ENCODE peak calls at places on chromosomes 4 and X, in eight cellular contexts. One of them, this sample, is unnamed.
A peak's percentile ranks its signal among the peaks of the same experiment; 100 is the strongest.

GRCh38 chrX:25810202-25810601 is 327.9 kb upstream of the MAGEB18 start:
- DNase-seq in endodermal cell: no peak
- DNase-seq in cardiac muscle cell: no peak
- DNase-seq in tibial artery: no peak
- DNase-seq in fibroblast of lung: peak; percentile 38
- DNase-seq in astrocyte of the cerebellum: peak; percentile 16
- DNase-seq in sigmoid colon: no peak
- DNase-seq in left ventricle myocardium inferior: no peak
- DNase-seq in this sample: peak; percentile 50

GRCh38 chr4:184751585-184751956 is 17.7 kb upstream of the CENPU start:
- DNase-seq in endodermal cell: no peak
- DNase-seq in cardiac muscle cell: no peak
- DNase-seq in tibial artery: no peak
- DNase-seq in sigmoid colon: no peak
- DNase-seq in left ventricle myocardium inferior: no peak
- DNase-seq in fibroblast of lung: no peak
- DNase-seq in astrocyte of the cerebellum: no peak
- DNase-seq in this sample: no peak

GRCh38 chr4:154293427-154293826 is 198.2 kb downstream of the DCHS2 start:
- DNase-seq in fibroblast of lung: no peak
- DNase-seq in sigmoid colon: no peak
- DNase-seq in left ventricle myocardium inferior: no peak
- DNase-seq in endodermal cell: no peak
- DNase-seq in cardiac muscle cell: no peak
- DNase-seq in astrocyte of the cerebellum: no peak
- DNase-seq in tibial artery: no peak
- DNase-seq in this sample: no peak

GRCh38 chr4:95761441-95761840 is 78.5 kb upstream of the PDHA2 start:
- DNase-seq in cardiac muscle cell: no peak
- DNase-seq in sigmoid colon: no peak
- DNase-seq in endodermal cell: no peak
- DNase-seq in tibial artery: no peak
- DNase-seq in astrocyte of the cerebellum: peak; percentile 24
- DNase-seq in left ventricle myocardium inferior: no peak
- DNase-seq in fibroblast of lung: peak; percentile 65
- DNase-seq in this sample: peak; percentile 31

GRCh38 chr4:57378766-57379165 is 268.6 kb upstream of the IGFBP7 start:
- DNase-seq in fibroblast of lung: peak; percentile 79
- DNase-seq in endodermal cell: no peak
- DNase-seq in left ventricle myocardium inferior: no peak
- DNase-seq in sigmoid colon: no peak
- DNase-seq in astrocyte of the cerebellum: no peak
- DNase-seq in cardiac muscle cell: no peak
- DNase-seq in tibial artery: no peak
- DNase-seq in this sample: no peak

GRCh38 chr4:165508372-165509120 is 129.7 kb downstream of the CPE start:
- DNase-seq in astrocyte of the cerebellum: no peak
- DNase-seq in left ventricle myocardium inferior: no peak
- DNase-seq in tibial artery: no peak
- DNase-seq in cardiac muscle cell: no peak
- DNase-seq in sigmoid colon: no peak
- DNase-seq in fibroblast of lung: no peak
- DNase-seq in endodermal cell: no peak
- DNase-seq in this sample: no peak

GRCh38 chrX:100748133-100748532 is 16.2 kb upstream of the SYTL4 start:
- DNase-seq in left ventricle myocardium inferior: no peak
- DNase-seq in sigmoid colon: no peak
- DNase-seq in fibroblast of lung: no peak
- DNase-seq in endodermal cell: no peak
- DNase-seq in tibial artery: no peak
- DNase-seq in astrocyte of the cerebellum: no peak
- DNase-seq in cardiac muscle cell: no peak
- DNase-seq in this sample: no peak

GRCh38 chr4:67436742-67437141 is 108.6 kb downstream of the CENPC start:
- DNase-seq in cardiac muscle cell: no peak
- DNase-seq in astrocyte of the cerebellum: no peak
- DNase-seq in tibial artery: no peak
- DNase-seq in left ventricle myocardium inferior: no peak
- DNase-seq in fibroblast of lung: peak; percentile 30
- DNase-seq in sigmoid colon: no peak
- DNase-seq in endodermal cell: no peak
- DNase-seq in this sample: no peak

GRCh38 chr4:153641532-153641931 is 42.5 kb upstream of the TLR2 start:
- DNase-seq in cardiac muscle cell: no peak
- DNase-seq in tibial artery: no peak
- DNase-seq in fibroblast of lung: no peak
- DNase-seq in endodermal cell: no peak
- DNase-seq in left ventricle myocardium inferior: no peak
- DNase-seq in sigmoid colon: no peak
- DNase-seq in astrocyte of the cerebellum: no peak
- DNase-seq in this sample: no peak

GRCh38 chr4:66501986-66502385 is 831.7 kb upstream of the EPHA5 start:
- DNase-seq in cardiac muscle cell: no peak
- DNase-seq in astrocyte of the cerebellum: no peak
- DNase-seq in fibroblast of lung: no peak
- DNase-seq in left ventricle myocardium inferior: no peak
- DNase-seq in endodermal cell: no peak
- DNase-seq in sigmoid colon: no peak
- DNase-seq in tibial artery: no peak
- DNase-seq in this sample: no peak

GRCh38 chrX:71953946-71954345 is 43.3 kb downstream of the NHSL2 start:
- DNase-seq in left ventricle myocardium inferior: no peak
- DNase-seq in sigmoid colon: no peak
- DNase-seq in cardiac muscle cell: no peak
- DNase-seq in endodermal cell: no peak
- DNase-seq in tibial artery: no peak
- DNase-seq in astrocyte of the cerebellum: no peak
- DNase-seq in fibroblast of lung: no peak
- DNase-seq in this sample: no peak

GRCh38 chr4:98568896-98569663 is 89.3 kb downstream of the TSPAN5 start:
- DNase-seq in astrocyte of the cerebellum: no peak
- DNase-seq in cardiac muscle cell: no peak
- DNase-seq in endodermal cell: no peak
- DNase-seq in sigmoid colon: no peak
- DNase-seq in tibial artery: no peak
- DNase-seq in fibroblast of lung: no peak
- DNase-seq in left ventricle myocardium inferior: no peak
- DNase-seq in this sample: no peak

GRCh38 chr4:165328708-165329107 is 1.2 kb downstream of the MSMO1 start:
- DNase-seq in sigmoid colon: no peak
- DNase-seq in fibroblast of lung: no peak
- DNase-seq in tibial artery: no peak
- DNase-seq in endodermal cell: no peak
- DNase-seq in left ventricle myocardium inferior: no peak
- DNase-seq in cardiac muscle cell: no peak
- DNase-seq in astrocyte of the cerebellum: no peak
- DNase-seq in this sample: no peak

GRCh38 chr4:29900336-29900735 is 819.8 kb upstream of the PCDH7 start:
- DNase-seq in cardiac muscle cell: no peak
- DNase-seq in endodermal cell: no peak
- DNase-seq in sigmoid colon: no peak
- DNase-seq in tibial artery: no peak
- DNase-seq in fibroblast of lung: no peak
- DNase-seq in left ventricle myocardium inferior: no peak
- DNase-seq in astrocyte of the cerebellum: no peak
- DNase-seq in this sample: no peak

GRCh38 chr4:63831590-63831989 is 577.7 kb downstream of the TECRL start:
- DNase-seq in left ventricle myocardium inferior: no peak
- DNase-seq in cardiac muscle cell: no peak
- DNase-seq in sigmoid colon: no peak
- DNase-seq in endodermal cell: no peak
- DNase-seq in tibial artery: no peak
- DNase-seq in astrocyte of the cerebellum: no peak
- DNase-seq in fibroblast of lung: no peak
- DNase-seq in this sample: no peak

GRCh38 chr4:122167369-122167768 is 15.2 kb downstream of the BLTP1 start:
- DNase-seq in astrocyte of the cerebellum: no peak
- DNase-seq in left ventricle myocardium inferior: no peak
- DNase-seq in fibroblast of lung: no peak
- DNase-seq in sigmoid colon: no peak
- DNase-seq in tibial artery: no peak
- DNase-seq in endodermal cell: peak; percentile 56
- DNase-seq in cardiac muscle cell: no peak
- DNase-seq in this sample: no peak
- TF ChIP-seq CTCF in astrocyte of the cerebellum: no peak
- TF ChIP-seq CTCF in left ventricle myocardium inferior: no peak
- TF ChIP-seq CTCF in fibroblast of lung: no peak
- TF ChIP-seq CTCF in sigmoid colon: no peak
- TF ChIP-seq CTCF in tibial artery: no peak
- TF ChIP-seq CTCF in endodermal cell: peak; percentile 58
- TF ChIP-seq CTCF in cardiac muscle cell: no peak
- TF ChIP-seq CTCF in this sample: no peak

GRCh38 chr4:16032382-16032743 is 51.5 kb downstream of the PROM1 start:
- DNase-seq in cardiac muscle cell: no peak
- DNase-seq in sigmoid colon: no peak
- DNase-seq in astrocyte of the cerebellum: no peak
- DNase-seq in tibial artery: no peak
- DNase-seq in endodermal cell: no peak
- DNase-seq in fibroblast of lung: peak; percentile 17
- DNase-seq in left ventricle myocardium inferior: no peak
- DNase-seq in this sample: no peak

GRCh38 chr4:16032871-16033505 is 50.8 kb downstream of the PROM1 start:
- DNase-seq in cardiac muscle cell: no peak
- DNase-seq in astrocyte of the cerebellum: no peak
- DNase-seq in sigmoid colon: no peak
- DNase-seq in endodermal cell: no peak
- DNase-seq in left ventricle myocardium inferior: no peak
- DNase-seq in fibroblast of lung: peak; percentile 75
- DNase-seq in tibial artery: no peak
- DNase-seq in this sample: no peak

GRCh38 chr4:16039139-16039538 is 44.7 kb downstream of the PROM1 start:
- DNase-seq in sigmoid colon: no peak
- DNase-seq in fibroblast of lung: no peak
- DNase-seq in astrocyte of the cerebellum: no peak
- DNase-seq in cardiac muscle cell: no peak
- DNase-seq in tibial artery: no peak
- DNase-seq in endodermal cell: no peak
- DNase-seq in left ventricle myocardium inferior: no peak
- DNase-seq in this sample: no peak

GRCh38 chr4:16034010-16034829 is 49.6 kb downstream of the PROM1 start:
- DNase-seq in tibial artery: no peak
- DNase-seq in fibroblast of lung: peak; percentile 74
- DNase-seq in cardiac muscle cell: no peak
- DNase-seq in endodermal cell: no peak
- DNase-seq in sigmoid colon: no peak
- DNase-seq in astrocyte of the cerebellum: no peak
- DNase-seq in left ventricle myocardium inferior: no peak
- DNase-seq in this sample: peak; percentile 57

GRCh38 chr4:16037901-16038300 is 45.9 kb downstream of the PROM1 start:
- DNase-seq in cardiac muscle cell: no peak
- DNase-seq in fibroblast of lung: no peak
- DNase-seq in astrocyte of the cerebellum: no peak
- DNase-seq in endodermal cell: no peak
- DNase-seq in left ventricle myocardium inferior: no peak
- DNase-seq in tibial artery: no peak
- DNase-seq in sigmoid colon: no peak
- DNase-seq in this sample: no peak
- H3K4me3 ChIP-seq in cardiac muscle cell: no peak overlapping the region
- H3K4me3 ChIP-seq in fibroblast of lung: no peak overlapping the region
- H3K4me3 ChIP-seq in astrocyte of the cerebellum: no peak overlapping the region
- H3K4me3 ChIP-seq in endodermal cell: no peak overlapping the region
- H3K4me3 ChIP-seq in left ventricle myocardium inferior: no peak overlapping the region
- H3K4me3 ChIP-seq in tibial artery: no peak overlapping the region
- H3K4me3 ChIP-seq in sigmoid colon: no peak overlapping the region
- H3K4me3 ChIP-seq in this sample: no peak overlapping the region

DNA sequence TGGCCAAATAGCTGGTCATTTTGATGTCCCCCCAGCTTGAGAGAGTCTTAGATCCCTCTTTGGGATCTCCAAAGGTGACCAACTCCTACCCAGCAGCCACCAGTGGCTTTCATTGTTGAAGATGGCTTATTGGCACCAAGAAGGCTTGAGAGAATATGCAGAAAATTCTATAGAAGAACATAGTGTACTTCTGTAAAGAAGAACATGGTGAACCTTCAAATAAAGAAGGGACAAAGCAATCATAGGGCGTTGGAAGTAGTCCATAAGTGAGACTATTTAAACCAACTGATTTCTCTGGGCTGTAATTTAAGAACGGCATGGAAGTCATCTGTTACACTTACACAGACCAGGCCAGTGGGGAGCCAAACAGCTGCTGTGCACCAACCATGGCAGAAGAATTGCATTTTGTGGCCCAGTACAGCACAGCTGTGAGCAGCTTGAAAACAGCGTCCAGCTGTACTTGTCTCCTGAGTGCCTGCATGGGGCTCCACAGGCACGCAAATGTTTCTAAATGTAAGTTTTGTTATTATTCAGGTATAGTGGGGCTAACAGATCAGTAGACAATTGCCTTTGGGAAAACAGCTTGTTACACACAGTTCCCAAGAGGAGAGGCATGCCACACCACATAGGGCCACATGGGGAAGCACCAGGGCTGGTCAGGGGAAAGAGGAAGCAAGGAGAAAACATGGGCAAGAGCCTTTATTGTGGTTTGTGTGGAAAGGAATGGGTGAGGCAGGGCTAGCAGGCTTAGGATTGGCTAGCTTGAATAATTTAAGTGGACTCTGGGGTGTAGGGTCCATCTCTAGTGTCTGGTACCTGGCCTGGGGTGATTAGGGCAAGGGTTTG is 125.0 kb downstream of the ARHGAP6 start:
- DNase-seq in astrocyte of the cerebellum: no peak
- DNase-seq in sigmoid colon: no peak
- DNase-seq in cardiac muscle cell: no peak
- DNase-seq in fibroblast of lung: no peak
- DNase-seq in endodermal cell: peak; percentile 44
- DNase-seq in tibial artery: no peak
- DNase-seq in left ventricle myocardium inferior: peak; percentile 25
- DNase-seq in this sample: peak; percentile 17
- TF ChIP-seq CTCF in astrocyte of the cerebellum: peak; percentile 13
- TF ChIP-seq CTCF in sigmoid colon: no peak
- TF ChIP-seq CTCF in cardiac muscle cell: peak; percentile 26
- TF ChIP-seq CTCF in fibroblast of lung: peak; percentile 28
- TF ChIP-seq CTCF in endodermal cell: peak; percentile 50
- TF ChIP-seq CTCF in tibial artery: no peak
- TF ChIP-seq CTCF in left ventricle myocardium inferior: no peak
- TF ChIP-seq CTCF in this sample: peak; percentile 29

DNA sequence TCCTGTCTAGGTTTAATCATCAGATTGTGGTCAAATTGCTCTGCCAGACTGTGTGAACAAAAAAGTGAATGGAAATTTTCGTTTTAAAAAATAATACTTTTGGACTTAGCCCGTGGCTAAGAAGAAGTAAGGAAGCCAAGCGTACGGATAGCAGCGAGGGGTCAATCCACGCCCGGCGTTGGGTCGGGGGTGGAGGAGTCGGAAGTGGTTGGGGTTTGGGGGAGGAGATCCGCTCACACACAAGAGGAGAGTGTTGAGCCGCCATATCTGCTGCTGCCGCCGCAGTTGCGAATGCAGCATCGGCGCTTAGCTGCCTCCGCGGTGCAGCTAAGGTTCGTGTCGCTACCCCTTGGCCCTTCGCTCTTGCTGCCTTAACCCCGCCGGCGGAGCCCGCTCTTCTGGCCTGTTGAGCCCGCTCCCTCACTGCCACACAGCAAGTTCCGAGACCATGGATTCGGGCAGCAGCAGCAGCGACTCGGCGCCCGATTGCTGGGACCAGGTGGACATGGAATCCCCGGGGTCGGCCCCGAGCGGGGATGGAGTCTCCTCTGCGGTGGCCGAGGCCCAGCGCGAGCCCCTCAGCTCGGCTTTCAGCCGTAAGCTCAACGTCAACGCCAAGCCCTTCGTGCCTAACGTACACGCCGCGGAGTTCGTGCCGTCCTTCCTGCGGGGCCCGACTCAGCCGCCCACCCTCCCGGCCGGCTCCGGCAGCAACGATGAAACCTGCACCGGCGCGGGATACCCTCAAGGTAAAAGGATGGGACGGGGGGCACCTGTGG is at the start of gene GSPT2:
- DNase-seq in astrocyte of the cerebellum: peak; percentile 46
- DNase-seq in endodermal cell: peak; percentile 79
- DNase-seq in cardiac muscle cell: peak; percentile 60
- DNase-seq in sigmoid colon: peak; percentile 86
- DNase-seq in tibial artery: peak; percentile 55
- DNase-seq in left ventricle myocardium inferior: peak; percentile 65
- DNase-seq in fibroblast of lung: peak; percentile 80
- DNase-seq in this sample: peak; percentile 79
- H3K4me3 ChIP-seq in astrocyte of the cerebellum: peak within 1 kb of the TSS; percentile 63
- H3K4me3 ChIP-seq in endodermal cell: peak within 1 kb of the TSS; percentile 85
- H3K4me3 ChIP-seq in cardiac muscle cell: peak within 1 kb of the TSS; percentile 67
- H3K4me3 ChIP-seq in sigmoid colon: peak within 1 kb of the TSS; percentile 55
- H3K4me3 ChIP-seq in tibial artery: peak within 1 kb of the TSS; percentile 74
- H3K4me3 ChIP-seq in left ventricle myocardium inferior: peak within 1 kb of the TSS; percentile 79
- H3K4me3 ChIP-seq in fibroblast of lung: peak within 1 kb of the TSS; percentile 77
- H3K4me3 ChIP-seq in this sample: peak within 1 kb of the TSS; percentile 79